ENCODE peak calls at places on chromosome 15, in five cellular contexts. S is K562, W is GM12891, C is H1, I is GM12878. Z is an unnamed sample.
A peak's percentile ranks its signal among the peaks of the same experiment; 100 is the strongest.

GRCh38 chr15:67135494-67135893 is 70.1 kb downstream of the SMAD3 start:
- DNase-seq in C (no peak), W (no peak), S (no peak), I (no peak), Z (no peak)

GRCh38 chr15:67685008-67685599 is 140.2 kb upstream of the SKOR1 start:
- DNase-seq in C (no peak), I (no peak), S (peak; percentile 9), W (no peak), Z (no peak)

GRCh38 chr15:84981711-84982300 is at the start of gene PDE8A:
- DNase-seq in C (no peak), I (no peak), W (peak; percentile 41), S (peak; percentile 59), Z (peak; percentile 45)

GRCh38 chr15:60760646-60761504 is 281.9 kb upstream of the ICE2 start:
- DNase-seq in I (no peak), S (no peak), W (no peak), C (no peak), Z (no peak)

GRCh38 chr15:88028024-88028423 is 228.5 kb downstream of the NTRK3 start:
- DNase-seq in I (no peak), C (no peak), W (no peak), S (no peak), Z (no peak)

GRCh38 chr15:76986743-76987142 is 8.2 kb upstream of the PSTPIP1 start:
- DNase-seq in I (no peak), S (no peak), C (no peak), W (no peak), Z (no peak)

GRCh38 chr15:36960947-36961227 is 139.5 kb downstream of the MEIS2 start:
- DNase-seq in W (no peak), I (no peak), S (peak; percentile 8), C (no peak), Z (no peak)

GRCh38 chr15:35697549-35698299 is 151.8 kb upstream of the DPH6 start:
- DNase-seq in S (no peak), C (no peak), I (no peak), W (no peak), Z (no peak)

GRCh38 chr15:28990390-28990789 is 104.6 kb downstream of the APBA2 start:
- DNase-seq in W (no peak), C (no peak), I (no peak), S (peak; percentile 27), Z (no peak)

GRCh38 chr15:28991236-28992171 is 105.7 kb downstream of the APBA2 start:
- DNase-seq in S (no peak), I (no peak), W (no peak), C (no peak), Z (no peak)

GRCh38 chr15:28989896-28990295 is 104.1 kb downstream of the APBA2 start:
- DNase-seq in I (no peak), C (no peak), S (no peak), W (no peak), Z (no peak)

GRCh38 chr15:28987337-28987736 is 101.6 kb downstream of the APBA2 start:
- DNase-seq in S (no peak), C (no peak), W (no peak), I (no peak), Z (no peak)

GRCh38 chr15:28989239-28989830 is 103.6 kb downstream of the APBA2 start:
- DNase-seq in S (peak; percentile 49), W (no peak), C (peak; percentile 21), I (no peak), Z (no peak)
- TF ChIP-seq TAF1 in S (no peak), W (no peak), C (no peak), I (no peak), Z (no peak)

GRCh38 chr15:69934607-69935006 is 163.1 kb downstream of the TLE3 start:
- DNase-seq in I (no peak), C (no peak), W (no peak), S (no peak), Z (no peak)
- TF ChIP-seq POLR2AphosphoS5 in I (no peak), C (no peak), W (no peak), S (no peak), Z (no peak)

GRCh38 chr15:46786886-46787285 is 930.4 kb upstream of the SEMA6D start:
- DNase-seq in S (no peak), I (no peak), C (no peak), W (no peak), Z (no peak)
- TF ChIP-seq TAF1 in S (no peak), I (no peak), C (no peak), W (no peak), Z (no peak)

DNA sequence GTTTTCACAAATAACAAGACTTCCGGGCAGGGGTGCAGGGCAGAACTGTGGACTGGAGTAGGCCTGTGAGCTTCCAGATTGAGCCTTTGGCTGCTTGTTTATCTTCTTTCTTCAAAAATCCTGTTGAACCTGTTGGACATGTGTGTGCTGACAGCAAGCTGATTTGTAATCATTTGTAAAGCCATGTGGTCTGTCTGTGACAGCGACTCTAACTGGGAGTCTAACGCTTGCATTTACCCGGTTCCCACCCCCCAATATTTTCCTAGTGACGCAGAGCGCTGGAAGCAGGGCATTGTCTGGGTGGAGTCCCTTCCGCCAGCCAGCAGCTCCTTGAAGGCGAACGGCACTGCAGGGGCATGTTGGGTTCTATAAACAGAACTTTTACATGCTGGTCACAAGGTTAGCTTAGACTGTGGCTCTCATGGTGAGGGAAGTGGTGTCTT is 85.7 kb upstream of the MYZAP start:
- DNase-seq in I (no peak), S (no peak), W (no peak), C (no peak), Z (no peak)
- TF ChIP-seq POLR2AphosphoS5 in I (no peak), S (no peak), W (no peak), C (no peak), Z (no peak)

DNA sequence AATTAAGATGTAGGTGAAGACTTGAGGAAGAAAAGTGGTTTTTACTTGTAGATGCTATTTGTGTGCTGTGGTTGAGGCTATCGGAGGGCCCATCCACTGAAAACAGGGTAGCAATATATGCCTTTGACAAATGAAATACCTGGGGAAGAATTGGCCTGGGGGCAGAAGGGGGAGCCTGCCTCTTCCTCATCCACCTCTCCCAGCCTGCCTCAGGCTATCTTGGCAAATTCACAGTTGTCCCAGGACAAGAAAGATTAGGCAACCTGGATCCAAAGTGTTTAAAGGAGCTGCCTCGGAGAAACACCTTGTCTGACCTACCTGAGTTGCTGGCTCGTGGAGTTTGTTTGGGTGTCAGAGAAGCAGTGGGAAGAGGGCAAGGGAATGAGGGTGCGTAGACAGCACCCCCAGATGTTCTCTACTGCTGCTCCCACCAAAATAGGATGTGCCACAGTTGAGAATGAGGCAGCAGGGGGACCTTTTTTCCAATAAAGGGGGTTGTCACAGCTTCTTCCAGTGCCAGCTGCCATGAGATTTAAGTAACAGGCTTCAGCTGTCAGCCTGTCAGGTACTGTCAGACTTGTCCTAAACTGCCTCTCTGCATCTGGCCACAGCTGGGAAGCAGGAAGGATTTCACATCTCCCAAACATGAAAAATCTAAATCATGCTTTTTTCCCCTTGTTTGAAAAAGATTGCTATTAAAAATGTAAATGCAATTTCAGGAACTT is 9.2 kb downstream of the PLEKHO2 start:
- DNase-seq in C (no peak), S (no peak), I (no peak), W (no peak), Z (no peak)
- TF ChIP-seq TAF1 in C (no peak), S (no peak), I (no peak), W (no peak), Z (no peak)

DNA sequence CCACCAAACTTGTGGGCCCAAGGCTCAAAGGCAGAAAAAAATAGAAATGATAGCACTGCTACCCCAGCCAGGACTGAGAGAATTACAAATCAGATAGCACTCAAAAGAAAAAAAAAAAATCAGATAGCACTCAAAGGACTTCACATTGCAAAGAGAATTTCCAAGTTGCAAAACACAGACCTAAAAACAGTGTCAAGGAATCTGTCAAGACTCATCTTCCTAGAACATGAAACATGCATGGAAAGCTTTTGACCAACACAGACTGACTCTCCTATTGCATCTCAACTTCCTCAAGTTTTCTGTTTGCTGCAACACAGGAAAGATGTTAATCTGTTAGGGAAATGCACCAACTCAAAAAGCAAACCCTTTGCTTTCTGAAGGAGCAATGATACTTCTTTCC is 42.3 kb downstream of the RAB27A start:
- DNase-seq in S (no peak), W (no peak), I (no peak), C (no peak), Z (no peak)
- TF ChIP-seq POLR2AphosphoS5 in S (no peak), W (no peak), I (no peak), C (no peak), Z (no peak)

GRCh38 chr15:90432253-90432652 is 44.2 kb downstream of the IQGAP1 start:
- DNase-seq in C (no peak), I (no peak), S (no peak), W (no peak), Z (no peak)
- TF ChIP-seq TAF1 in C (no peak), I (no peak), S (no peak), W (no peak), Z (no peak)

DNA sequence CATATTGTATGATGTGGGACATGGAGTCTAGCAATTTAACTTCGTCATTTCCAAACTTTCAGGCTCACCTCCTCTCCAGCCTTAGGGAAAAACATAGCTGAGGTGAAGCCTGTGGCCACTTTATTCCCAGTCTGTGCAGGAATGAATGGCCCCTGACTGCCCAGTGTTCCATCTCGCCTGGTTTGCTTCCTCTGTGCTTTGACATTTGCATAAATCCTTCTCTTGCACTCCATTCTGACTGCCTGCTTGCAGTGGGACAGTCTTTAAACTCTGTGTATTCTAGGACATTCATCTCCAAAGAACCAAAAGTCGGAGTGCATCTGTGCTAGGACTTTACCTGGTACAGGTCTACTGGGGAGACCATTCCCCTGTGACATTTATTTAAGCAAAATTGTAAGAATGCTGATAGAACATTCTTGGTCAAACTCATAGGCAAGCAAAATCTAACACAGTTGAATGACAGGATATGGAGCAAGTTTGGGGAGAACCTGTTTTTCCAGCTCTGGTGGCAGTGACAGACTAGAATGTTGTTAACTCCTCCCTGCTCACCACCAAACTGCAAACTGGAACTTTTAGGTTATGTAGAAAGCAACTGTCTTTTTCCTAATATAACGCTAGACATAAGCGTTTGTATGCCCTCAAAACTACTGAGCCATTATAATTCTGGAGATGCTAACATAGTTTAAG is 22.1 kb downstream of the TMED3 start:
- DNase-seq in W (no peak), I (no peak), C (no peak), S (no peak), Z (no peak)
- TF ChIP-seq POLR2AphosphoS5 in W (no peak), I (no peak), C (no peak), S (no peak), Z (no peak)

DNA sequence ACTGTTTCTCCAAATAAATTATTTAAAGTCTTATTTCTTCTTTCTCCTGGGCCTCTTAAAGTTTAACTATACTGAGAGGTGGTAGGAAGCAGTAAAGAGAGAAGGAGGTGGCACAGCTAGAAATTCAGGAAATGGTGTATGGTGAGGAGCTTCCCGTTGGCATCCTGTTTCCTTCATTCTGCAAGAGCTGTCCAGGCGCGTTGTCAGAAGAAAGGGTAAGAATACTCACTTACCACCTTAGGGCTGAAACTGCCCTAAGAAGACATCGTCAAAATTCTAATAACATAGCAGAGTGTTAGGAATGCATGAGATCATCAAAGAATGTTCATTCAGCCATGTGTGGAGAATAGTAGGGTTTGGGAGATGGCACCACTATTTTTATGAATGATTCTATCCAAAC is 699.6 kb downstream of the MCTP2 start:
- DNase-seq in S (no peak), I (no peak), W (no peak), C (no peak), Z (no peak)
- TF ChIP-seq TAF1 in S (no peak), I (no peak), W (no peak), C (no peak), Z (no peak)